ENCODE peak calls at places on chromosomes 5 and 9, in four cellular contexts. I is psoas muscle, E is AG04450, Y is spleen. D is an unnamed sample. For H3K9me3, the result is how much of the 10 kb centered on the place peaks cover.

GRCh38 chr9:136847065-136847826 is 2.0 kb upstream of the PHPT1 start:
- DNase-seq in I (peak), E (no peak), Y (no peak), D (no peak)

GRCh38 chr5:6730407-6730806 is 17.2 kb downstream of the TENT4A start:
- DNase-seq in I (no peak), E (no peak), Y (peak), D (peak)

GRCh38 chr5:73268826-73269225 is 95.8 kb downstream of the TMEM174 start:
- DNase-seq in I (no peak), E (no peak), Y (no peak), D (no peak)

GRCh38 chr9:95373069-95373681 is 55.7 kb upstream of the FANCC start:
- DNase-seq in I (no peak), E (no peak), Y (no peak), D (no peak)

GRCh38 chr5:116759860-116760644 is 185.4 kb upstream of the SEMA6A start:
- DNase-seq in I (peak), E (no peak), Y (no peak), D (no peak)

GRCh38 chr5:138986186-138986775 is 111.1 kb upstream of the LRRTM2 start:
- DNase-seq in I (no peak), E (no peak), Y (no peak), D (no peak)

GRCh38 chr9:134333234-134333873 is 7.1 kb downstream of the RXRA start:
- DNase-seq in I (peak), E (no peak), Y (no peak), D (no peak)

GRCh38 chr9:21165516-21165915 is 944 bp downstream of the IFNA21 start:
- DNase-seq in I (no peak), E (no peak), Y (no peak), D (no peak)

GRCh38 chr5:158084292-158084691 is 225.3 kb upstream of the CLINT1 start:
- DNase-seq in I (no peak), E (no peak), Y (no peak), D (no peak)

GRCh38 chr5:102911973-102912372 is 156.9 kb downstream of the PAM start:
- DNase-seq in I (no peak), E (peak), Y (no peak), D (no peak)

GRCh38 chr9:80062581-80062980 is 490.8 kb downstream of the TLE4 start:
- DNase-seq in I (no peak), E (no peak), Y (no peak), D (no peak)

GRCh38 chr5:112957970-112958773 is 18.4 kb upstream of the DCP2 start:
- DNase-seq in I (peak), E (peak), Y (no peak), D (peak)

GRCh38 chr5:94745786-94746730 is 127.6 kb downstream of the SLF1 start:
- DNase-seq in I (no peak), E (no peak), Y (no peak), D (no peak)

GRCh38 chr9:91786132-91786896 is 163.7 kb downstream of the ROR2 start:
- DNase-seq in I (no peak), E (no peak), Y (no peak), D (no peak)

GRCh38 chr5:116437922-116438578 is 136.6 kb downstream of the SEMA6A start:
- DNase-seq in I (no peak), E (no peak), Y (no peak), D (no peak)

GRCh38 chr9:108780949-108781734 is 74.6 kb downstream of the ACTL7B start:
- DNase-seq in I (no peak), E (no peak), Y (no peak), D (no peak)

GRCh38 chr5:140176028-140176382 is 1.0 kb downstream of the CYSTM1 start:
- DNase-seq in I (no peak), E (no peak), Y (no peak), D (no peak)

GRCh38 chr9:95433096-95433852 is 83.5 kb downstream of the PTCH1 start:
- DNase-seq in I (no peak), E (no peak), Y (no peak), D (no peak)

GRCh38 chr9:114486205-114486963 is 18.9 kb downstream of the WHRN start:
- DNase-seq in I (no peak), E (no peak), Y (no peak), D (no peak)

GRCh38 chr9:120344230-120344629 is 235.7 kb downstream of the CDK5RAP2 start:
- DNase-seq in I (no peak), E (peak), Y (no peak), D (no peak)

GRCh38 chr5:21774791-21775190 is 1078.4 kb downstream of the CDH12 start:
- DNase-seq in I (no peak), E (peak), Y (no peak), D (no peak)

GRCh38 chr9:99411479-99412100 is 189.5 kb downstream of the SEC61B start:
- DNase-seq in I (no peak), E (no peak), Y (no peak), D (no peak)

GRCh38 chr5:55855509-55855908 is 4.4 kb downstream of the IL31RA start:
- DNase-seq in I (no peak), E (no peak), Y (no peak), D (no peak)

GRCh38 chr5:72210913-72211670 is 103.8 kb downstream of the MAP1B start:
- DNase-seq in I (peak), E (peak), Y (no peak), D (no peak)

GRCh38 chr9:90029996-90030395 is 425.2 kb downstream of the GADD45G start:
- DNase-seq in I (no peak), E (no peak), Y (no peak), D (no peak)

GRCh38 chr9:5671711-5672353 is 42.9 kb downstream of the RIC1 start:
- DNase-seq in I (no peak), E (no peak), Y (no peak), D (no peak)

GRCh38 chr5:39226100-39226451 is 6.7 kb upstream of the FYB1 start:
- DNase-seq in I (no peak), E (no peak), Y (no peak), D (no peak)

GRCh38 chr9:94945191-94946144 is 219.0 kb downstream of the AOPEP start:
- DNase-seq in I (peak), E (peak), Y (no peak), D (no peak)

GRCh38 chr9:93008457-93008856 is 50.0 kb upstream of the SUSD3 start:
- DNase-seq in I (no peak), E (no peak), Y (no peak), D (no peak)

GRCh38 chr9:137589441-137590122 is 730 bp downstream of the ZMYND19 start:
- DNase-seq in I (no peak), E (no peak), Y (no peak), D (no peak)

GRCh38 chr5:63563008-63563917 is 399.0 kb downstream of the HTR1A start:
- DNase-seq in I (no peak), E (no peak), Y (peak), D (no peak)

GRCh38 chr9:105959491-105959890 is 265.1 kb downstream of the TMEM38B start:
- DNase-seq in I (no peak), E (no peak), Y (no peak), D (no peak)

GRCh38 chr5:109347252-109347888 is 62.4 kb downstream of the PJA2 start:
- DNase-seq in I (no peak), E (no peak), Y (no peak), D (no peak)

GRCh38 chr5:91025956-91026355 is 357.2 kb downstream of the ARRDC3 start:
- DNase-seq in I (no peak), E (no peak), Y (no peak), D (no peak)

GRCh38 chr5:33205727-33206410 is 234.9 kb upstream of the TARS1 start:
- DNase-seq in I (no peak), E (no peak), Y (no peak), D (no peak)

GRCh38 chr5:122585111-122585415 is 189.8 kb upstream of the SNX2 start:
- DNase-seq in I (no peak), E (no peak), Y (no peak), D (no peak)

GRCh38 chr5:102796481-102796880 is 41.4 kb downstream of the PAM start:
- DNase-seq in I (no peak), E (no peak), Y (no peak), D (no peak)

GRCh38 chr5:132905938-132906337 is 32.5 kb downstream of the LEAP2 start:
- DNase-seq in I (no peak), E (peak), Y (no peak), D (no peak)

GRCh38 chr9:74220327-74220726 is 276.8 kb upstream of the RORB start:
- DNase-seq in I (no peak), E (no peak), Y (no peak), D (no peak)
- H3K4me3 ChIP-seq in I (no peak), E (no peak), Y (no peak), D (no peak)

GRCh38 chr5:58898538-58898937 is 315.7 kb downstream of the RAB3C start:
- DNase-seq in I (no peak), E (no peak), Y (no peak), D (no peak)
- TF ChIP-seq CTCF in I (no peak), E (no peak), Y (no peak), D (no peak)

DNA sequence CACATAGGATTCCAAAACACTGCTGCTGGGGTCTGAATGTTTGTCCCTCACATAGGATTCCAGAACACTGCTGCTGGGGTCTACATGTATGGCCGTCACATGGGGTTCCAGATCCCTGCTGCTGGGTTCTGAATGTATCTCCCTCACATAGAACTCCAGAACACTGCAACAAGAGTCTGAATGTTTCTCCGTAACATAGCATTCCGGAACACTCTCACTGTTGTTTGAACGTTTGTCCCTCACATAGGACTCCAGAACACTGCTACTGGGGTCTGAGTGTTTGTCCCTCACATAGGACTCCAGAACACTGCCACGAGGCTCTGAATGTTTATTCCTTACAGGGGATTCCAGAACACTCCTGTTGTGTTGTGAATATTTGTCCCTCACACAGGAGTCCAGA is 216.8 kb downstream of the FOXD4L6 start:
- DNase-seq in I (no peak), E (no peak), Y (no peak), D (no peak)
- H3K9me3 ChIP-seq in I (half or more), E (half or more), Y (under half), D (under half)

GRCh38 chr5:58458851-58459275 is 1.0 kb downstream of the PLK2 start:
- DNase-seq in I (no peak), E (no peak), Y (no peak), D (no peak)
- H3K4me3 ChIP-seq in I (peak), E (peak), Y (peak), D (peak)

DNA sequence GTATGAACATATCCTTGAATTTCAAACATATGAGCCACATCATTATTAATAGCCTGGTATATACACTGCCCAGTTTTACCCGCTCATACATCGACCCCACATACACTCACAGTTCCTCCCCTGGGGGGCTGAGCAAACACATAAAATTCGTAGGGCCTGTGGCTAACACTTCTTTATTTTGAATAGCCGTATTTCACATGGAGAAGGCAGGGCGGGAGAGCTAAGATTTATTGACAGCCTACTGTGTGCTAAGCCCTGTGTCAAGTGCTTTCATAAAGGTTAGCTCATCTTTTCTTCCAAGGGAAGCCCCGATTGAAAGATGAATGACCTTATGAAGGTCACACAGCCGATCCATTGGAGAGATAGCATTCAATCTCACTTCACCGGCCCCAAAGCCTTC is 134.4 kb downstream of the ENC1 start:
- DNase-seq in I (no peak), E (no peak), Y (no peak), D (no peak)
- TF ChIP-seq CTCF in I (no peak), E (no peak), Y (no peak), D (no peak)

DNA sequence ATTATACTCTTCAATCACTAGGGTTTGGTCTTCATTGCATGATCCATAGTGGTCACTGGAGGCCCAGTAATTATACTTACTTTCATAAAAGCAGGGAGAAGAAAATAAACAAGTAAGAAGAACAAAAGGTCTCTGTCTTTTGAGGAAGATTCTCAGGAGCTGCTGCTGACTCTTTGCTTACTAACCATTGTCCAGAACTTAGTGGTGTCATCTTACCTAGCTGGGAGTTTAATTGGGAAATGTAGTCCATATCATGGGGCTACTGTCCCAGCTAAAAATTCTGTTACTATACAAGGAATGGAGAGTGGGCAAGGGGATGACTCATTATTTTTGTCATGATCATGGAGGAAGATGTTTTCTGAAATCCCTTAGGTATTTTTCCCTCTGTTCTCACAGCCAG is 639.2 kb downstream of the MTRR start:
- DNase-seq in I (no peak), E (no peak), Y (no peak), D (no peak)
- H3K9me3 ChIP-seq in I (under half), E (under half), Y (under half), D (under half)

DNA sequence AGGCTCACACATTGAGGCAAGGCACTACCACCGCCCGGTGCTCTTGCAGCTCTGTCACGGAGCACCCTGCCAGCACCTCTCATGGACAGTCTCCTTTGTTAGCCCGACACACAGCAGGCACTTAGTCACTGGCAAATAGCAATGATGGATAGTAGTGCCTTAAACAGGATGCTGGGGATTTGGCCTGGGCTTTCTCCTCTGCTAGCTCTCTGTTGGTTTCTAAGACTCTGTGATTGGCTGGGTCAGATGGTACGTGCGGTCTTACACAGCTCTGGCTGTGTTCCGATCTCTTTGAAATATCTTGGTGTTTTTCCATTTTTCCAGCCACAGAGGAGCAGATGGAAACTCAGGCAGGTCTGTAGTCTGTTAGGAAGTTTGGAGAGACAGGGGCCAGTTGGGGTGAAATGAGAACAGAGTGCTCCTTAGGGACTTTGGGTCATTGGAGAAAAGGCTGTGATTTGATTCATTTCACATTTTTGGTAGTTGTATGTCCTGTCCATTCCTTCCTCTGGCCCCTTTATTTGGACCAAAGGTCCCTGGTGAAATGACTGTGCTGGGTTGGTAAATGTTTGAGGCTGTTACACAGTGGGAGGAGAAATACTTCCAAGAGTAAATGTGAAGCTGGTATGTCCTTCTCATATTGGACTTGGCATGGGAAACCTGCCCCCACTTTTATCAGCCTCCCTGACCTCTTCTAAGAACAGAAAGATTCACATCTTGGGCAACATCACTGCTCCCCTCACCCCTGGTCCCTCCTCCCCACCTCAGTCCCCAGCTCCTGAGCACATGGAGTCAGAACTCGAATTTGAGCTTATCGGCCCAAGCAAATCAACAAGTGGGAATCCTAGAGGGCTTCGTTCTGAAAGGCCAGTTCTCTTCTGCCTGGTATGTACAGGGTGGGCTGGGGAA is 3.4 kb downstream of the SMIM3 start:
- DNase-seq in I (peak), E (peak), Y (no peak), D (no peak)
- H3K4me3 ChIP-seq in I (peak), E (peak), Y (no peak), D (no peak)

GRCh38 chr9:127802576-127803443 is at the start of gene FPGS:
- DNase-seq in I (peak), E (no peak), Y (peak), D (peak)

GRCh38 chr9:127806871-127807270 is 4.2 kb downstream of the FPGS start:
- DNase-seq in I (no peak), E (no peak), Y (no peak), D (peak)

GRCh38 chr9:127803507-127804352 is 1.0 kb downstream of the FPGS start:
- DNase-seq in I (no peak), E (no peak), Y (no peak), D (peak)

GRCh38 chr9:127808347-127809001 is 5.8 kb downstream of the FPGS start:
- DNase-seq in I (no peak), E (no peak), Y (no peak), D (peak)

DNA sequence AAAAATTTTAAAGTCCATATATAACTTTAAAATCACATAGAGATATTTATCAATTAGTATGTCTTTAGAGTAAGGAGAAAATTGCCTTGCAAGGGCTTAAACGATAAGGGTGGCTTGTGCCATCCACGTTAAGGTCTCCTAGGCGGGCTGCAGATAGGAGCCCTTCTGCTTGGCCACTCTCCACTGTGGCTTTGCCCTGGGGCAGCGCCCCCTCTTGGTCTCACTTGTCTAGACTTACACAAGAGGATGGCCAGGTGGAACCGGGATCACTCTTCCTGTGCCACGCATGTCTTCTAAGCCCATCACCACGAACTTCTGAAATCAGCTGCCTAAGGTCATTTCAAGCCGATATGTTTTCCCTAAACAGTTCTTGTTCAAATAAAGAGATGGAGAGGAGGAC is 2.9 kb downstream of the FPGS start:
- DNase-seq in I (no peak), E (no peak), Y (no peak), D (no peak)
- TF ChIP-seq CTCF in I (no peak), E (peak), Y (no peak), D (no peak)

D was measured in RWPE2.